ENCODE peak calls at places on chromosomes 12 and 14, in nine cellular contexts. J is HCT116, V is upper lobe of right lung, A is left ventricle myocardium inferior, D is body of pancreas, C is keratinocyte, H is spleen, Q is ovary, O is choroid plexus epithelial cell. F is an unnamed sample.

GRCh38 chr14:101276309-101277091 is 284.8 kb upstream of the DIO3 start:
- DNase-seq in A (no peak), V (no peak), J (no peak), C (no peak), H (no peak), O (no peak), D (no peak), Q (no peak), F (no peak)

GRCh38 chr14:93785423-93785822 is 2.9 kb downstream of the PRIMA1 start:
- DNase-seq in V (no peak), J (no peak), Q (no peak), A (no peak), H (no peak), C (no peak), D (no peak), O (no peak), F (no peak)

GRCh38 chr14:105467942-105468471 is 6.6 kb upstream of the CRIP2 start:
- DNase-seq in C (no peak), J (no peak), D (no peak), O (no peak), V (no peak), A (no peak), Q (peak; percentile 27), H (no peak), F (no peak)

GRCh38 chr12:92411687-92412086 is 266.0 kb upstream of the BTG1 start:
- DNase-seq in H (no peak), O (no peak), D (no peak), C (no peak), J (no peak), V (no peak), A (no peak), Q (no peak), F (no peak)

GRCh38 chr14:34682787-34683321 is 31.5 kb downstream of the CFL2 start:
- DNase-seq in A (no peak), O (peak; percentile 48), V (no peak), H (no peak), C (no peak), J (no peak), Q (no peak), D (no peak), F (no peak)

GRCh38 chr14:69685716-69686115 is 74.3 kb downstream of the SUSD6 start:
- DNase-seq in H (no peak), A (peak; percentile 73), J (no peak), C (peak; percentile 45), V (peak; percentile 89), D (peak; percentile 90), Q (peak; percentile 71), O (peak; percentile 88), F (no peak)

GRCh38 chr12:75955251-75955650 is 76.3 kb downstream of the PHLDA1 start:
- DNase-seq in C (no peak), A (no peak), J (no peak), H (no peak), Q (no peak), D (no peak), V (no peak), O (no peak), F (no peak)

GRCh38 chr14:89740241-89740640 is 214.3 kb downstream of the EFCAB11 start:
- DNase-seq in J (no peak), V (no peak), A (no peak), D (no peak), Q (no peak), C (no peak), H (no peak), O (no peak), F (no peak)

GRCh38 chr12:102480401-102480800 is at the start of gene IGF1:
- DNase-seq in O (peak; percentile 66), H (no peak), V (no peak), A (no peak), Q (no peak), D (no peak), C (no peak), J (no peak), F (no peak)

GRCh38 chr12:29427964-29428363 is 47.0 kb upstream of the ERGIC2 start:
- DNase-seq in C (no peak), O (peak; percentile 10), V (no peak), H (no peak), A (no peak), Q (no peak), J (peak; percentile 36), D (no peak), F (no peak)

GRCh38 chr12:89821901-89822300 is 113.3 kb upstream of the ATP2B1 start:
- DNase-seq in H (no peak), O (no peak), C (no peak), Q (no peak), D (no peak), A (no peak), J (no peak), V (no peak), F (no peak)

GRCh38 chr12:78866518-78866917 is 1.9 kb downstream of the SYT1 start:
- DNase-seq in J (no peak), A (no peak), D (no peak), H (no peak), C (no peak), Q (no peak), V (no peak), O (no peak), F (no peak)

GRCh38 chr12:14416658-14417057 is 51.2 kb downstream of the ATF7IP start:
- DNase-seq in D (peak; percentile 23), O (peak; percentile 95), Q (no peak), C (no peak), H (no peak), J (no peak), A (no peak), V (no peak), F (no peak)

GRCh38 chr12:48025281-48025680 is 21.0 kb upstream of the COL2A1 start:
- DNase-seq in O (no peak), H (no peak), Q (no peak), V (no peak), C (no peak), A (no peak), J (no peak), D (no peak), F (no peak)

DNA sequence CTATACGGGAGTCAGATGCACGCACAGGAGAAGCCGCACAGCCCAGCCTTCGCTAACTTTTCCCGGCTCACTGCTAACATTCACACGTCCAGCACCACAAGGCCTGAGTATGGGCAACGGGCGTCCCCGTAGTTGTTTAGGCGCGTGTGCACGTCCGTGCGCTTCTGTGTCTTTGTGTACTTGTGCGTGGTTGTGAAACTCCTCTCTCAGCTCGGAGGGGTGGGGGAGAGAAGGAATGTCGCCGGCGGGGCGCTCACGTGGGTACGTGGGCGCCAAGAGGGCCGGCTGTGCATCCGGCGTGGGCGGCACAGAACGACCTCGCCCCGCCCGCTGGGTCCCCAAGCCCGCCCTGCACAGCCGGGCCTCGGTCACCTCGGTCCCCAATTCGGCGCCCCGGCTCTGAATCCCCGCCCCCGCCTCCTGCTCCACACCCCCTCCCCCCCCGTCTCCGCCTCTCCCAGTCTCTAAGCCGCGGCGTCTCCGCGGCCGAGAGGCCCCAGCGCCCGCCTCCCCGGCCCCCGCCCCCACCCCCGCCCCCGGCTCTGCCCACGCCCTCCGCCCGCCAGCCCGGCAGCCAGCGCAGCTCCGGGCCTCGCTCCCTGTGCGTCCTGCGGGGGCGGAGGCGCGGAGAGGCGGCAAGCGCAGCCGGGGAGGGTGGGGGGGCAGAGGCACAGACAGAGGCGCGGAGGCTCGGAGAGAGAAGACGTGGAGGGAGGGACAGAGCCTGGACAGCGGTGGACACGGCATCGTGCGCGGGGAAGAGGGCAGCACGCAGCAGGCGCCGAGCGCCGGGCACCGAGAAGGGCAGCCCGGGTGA is at the start of gene NAB2:
- DNase-seq in J (peak; percentile 85), H (peak; percentile 99), O (peak; percentile 99), A (peak; percentile 98), C (no peak), D (peak; percentile 98), V (peak; percentile 99), Q (peak; percentile 92), F (no peak)
- TF ChIP-seq CTCF in J (no peak), H (no peak), O (no peak), A (no peak), C (no peak), D (no peak), V (no peak), Q (no peak), F (peak; percentile 0)

DNA sequence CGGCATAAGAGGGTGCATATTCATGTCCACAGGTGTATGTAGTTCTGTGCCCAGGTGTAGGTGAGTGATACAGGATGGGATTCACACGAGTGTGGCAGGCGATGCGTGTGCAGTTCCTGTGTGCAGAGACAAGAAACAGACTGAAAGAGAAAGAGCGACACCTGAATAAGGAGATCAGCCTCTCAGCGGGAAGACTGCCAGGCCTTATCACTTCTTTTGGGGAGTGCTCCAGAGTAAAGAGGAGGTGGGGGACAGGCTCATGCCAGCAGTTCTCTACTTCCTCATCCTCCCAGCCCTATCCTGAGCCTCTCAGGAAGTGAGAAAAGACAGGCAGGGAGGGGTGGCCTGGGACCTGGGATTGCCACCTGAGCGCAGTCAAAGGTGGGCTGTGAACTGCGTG is 2.8 kb downstream of the PSMB11 start:
- DNase-seq in J (no peak), D (no peak), Q (no peak), H (no peak), V (no peak), A (no peak), C (no peak), O (no peak), F (no peak)
- TF ChIP-seq CTCF in J (no peak), D (no peak), Q (no peak), H (no peak), V (no peak), A (no peak), C (no peak), O (no peak), F (no peak)

GRCh38 chr14:55297611-55298323 is 26.5 kb downstream of the FBXO34 start:
- DNase-seq in Q (no peak), H (no peak), O (no peak), D (peak; percentile 69), A (no peak), C (peak; percentile 23), V (no peak), J (no peak), F (no peak)
- TF ChIP-seq CTCF in Q (no peak), H (no peak), O (peak; percentile 17), D (peak; percentile 57), A (no peak), C (peak; percentile 18), V (peak; percentile 27), J (peak; percentile 10), F (peak; percentile 26)

GRCh38 chr14:70879448-70879847 is 27.8 kb upstream of the PCNX1 start:
- DNase-seq in Q (no peak), V (no peak), D (no peak), O (peak; percentile 53), J (no peak), H (no peak), C (no peak), A (no peak), F (no peak)

GRCh38 chr14:70871863-70872677 is 35.2 kb upstream of the PCNX1 start:
- DNase-seq in H (no peak), Q (no peak), D (no peak), C (no peak), J (no peak), O (no peak), A (no peak), V (no peak), F (no peak)

GRCh38 chr14:70871001-70871400 is 36.3 kb upstream of the PCNX1 start:
- DNase-seq in A (no peak), H (no peak), C (no peak), V (no peak), O (no peak), J (no peak), D (no peak), Q (no peak), F (no peak)

GRCh38 chr14:70872678-70873020 is 34.6 kb upstream of the PCNX1 start:
- DNase-seq in V (no peak), A (no peak), D (no peak), Q (no peak), C (no peak), J (no peak), O (no peak), H (no peak), F (no peak)

GRCh38 chr14:70873627-70874026 is 33.6 kb upstream of the PCNX1 start:
- DNase-seq in O (no peak), D (no peak), V (no peak), H (no peak), C (no peak), Q (no peak), A (no peak), J (no peak), F (no peak)
- TF ChIP-seq CTCF in O (peak; percentile 18), D (no peak), V (peak; percentile 18), H (no peak), C (no peak), Q (no peak), A (no peak), J (no peak), F (peak; percentile 49)

F was measured in chondrocyte.